ENCODE peak calls at places on chromosomes 12 and 14, in ten cellular contexts. I is T-helper 17 cell; W is NCI-H1694; Y is left colon; F is stimulated activated CD4-positive, alpha-beta T cell treated with anti-CD3 and anti-CD28 coated beads, Interleukin-2, amount 100 ng/mL, for 48 hours; S is fibroblast of pulmonary artery; D is C1 segment of cervical spinal cord; G is activated CD8-positive, alpha-beta memory T cell treated with anti-CD3 and anti-CD28 coated beads, Interleukin-2, amount 50 U/mL, for 48 hours; V is NCI-H2081; E is psoas muscle. A is an unnamed sample.

GRCh38 chr12:120832712-120833111 is 71.4 kb downstream of the SPPL3 start:
- DNase-seq in I (no peak), W (no peak), Y (no peak), F (no peak), S (no peak), D (no peak), G (no peak), V (no peak), E (no peak), A (no peak)

GRCh38 chr14:23005861-23006534 is 3.9 kb downstream of the C14orf93 start:
- DNase-seq in I (no peak), W (no peak), Y (no peak), F (no peak), S (no peak), D (no peak), G (no peak), V (no peak), E (no peak), A (no peak)

GRCh38 chr14:105862581-105863239 is 336.3 kb downstream of the TMEM121 start:
- DNase-seq in I (peak), W (no peak), Y (no peak), F (no peak), S (no peak), D (no peak), G (peak), V (no peak), E (no peak), A (no peak)

GRCh38 chr12:16347391-16348298 is at the start of gene MGST1:
- DNase-seq in I (no peak), W (no peak), Y (peak), F (no peak), S (peak), D (no peak), G (no peak), V (peak), E (peak), A (no peak)

GRCh38 chr14:73744175-73744867 is 30.1 kb upstream of the PNMA1 start:
- DNase-seq in I (no peak), W (no peak), Y (no peak), F (no peak), S (no peak), D (peak), G (no peak), V (no peak), E (no peak), A (no peak)

GRCh38 chr14:76908834-76909233 is 82.6 kb downstream of the LRRC74A start:
- DNase-seq in I (no peak), W (no peak), Y (no peak), F (no peak), S (no peak), D (no peak), G (no peak), V (no peak), E (no peak), A (peak)

GRCh38 chr14:75793806-75794205 is 132.8 kb downstream of the TTLL5 start:
- DNase-seq in I (no peak), W (no peak), Y (no peak), F (no peak), S (peak), D (no peak), G (no peak), V (no peak), E (no peak), A (no peak)

GRCh38 chr12:115771065-115771464 is 506.4 kb downstream of the MED13L start:
- DNase-seq in I (no peak), W (no peak), Y (no peak), F (no peak), S (peak), D (no peak), G (no peak), V (no peak), E (no peak), A (no peak)

GRCh38 chr12:132354211-132354981 is 25.0 kb upstream of the GALNT9 start:
- DNase-seq in I (no peak), W (no peak), Y (no peak), F (no peak), S (peak), D (no peak), G (no peak), V (no peak), E (peak), A (no peak)

GRCh38 chr14:85675957-85676356 is 146.0 kb downstream of the FLRT2 start:
- DNase-seq in I (no peak), W (no peak), Y (no peak), F (no peak), S (no peak), D (no peak), G (no peak), V (no peak), E (no peak), A (no peak)

GRCh38 chr14:40216976-40217375 is 784.7 kb upstream of the FBXO33 start:
- DNase-seq in I (no peak), W (no peak), Y (no peak), F (no peak), S (no peak), D (no peak), G (no peak), V (no peak), E (no peak), A (no peak)

GRCh38 chr14:34875031-34875922 is at the start of gene BAZ1A:
- DNase-seq in I (peak), W (peak), Y (peak), F (peak), S (peak), D (peak), G (peak), V (peak), E (peak), A (peak)

GRCh38 chr14:33120341-33120740 is 181.7 kb downstream of the NPAS3 start:
- DNase-seq in I (no peak), W (peak), Y (no peak), F (no peak), S (peak), D (no peak), G (no peak), V (no peak), E (no peak), A (no peak)

GRCh38 chr14:102279688-102280348 is 25.1 kb downstream of the MOK start:
- DNase-seq in I (no peak), W (no peak), Y (no peak), F (peak), S (peak), D (no peak), G (peak), V (no peak), E (no peak), A (no peak)

GRCh38 chr14:21308479-21309237 is 28.8 kb downstream of the RPGRIP1 start:
- DNase-seq in I (peak), W (no peak), Y (peak), F (peak), S (peak), D (peak), G (peak), V (peak), E (peak), A (peak)

GRCh38 chr12:70925542-70925941 is 5.0 kb upstream of the PTPRR start:
- DNase-seq in I (no peak), W (no peak), Y (no peak), F (no peak), S (no peak), D (no peak), G (no peak), V (no peak), E (no peak), A (no peak)

GRCh38 chr12:96502477-96502876 is 13.1 kb downstream of the CFAP54 start:
- DNase-seq in I (no peak), W (no peak), Y (no peak), F (no peak), S (peak), D (no peak), G (no peak), V (no peak), E (no peak), A (no peak)

GRCh38 chr12:65403188-65403587 is 124.7 kb downstream of the MSRB3 start:
- DNase-seq in I (no peak), W (no peak), Y (no peak), F (no peak), S (no peak), D (no peak), G (no peak), V (no peak), E (no peak), A (no peak)

A was measured in GM18507.